ENCODE peak calls at places on chromosomes 5 and 9, in nine cellular contexts. G is right atrium auricular region, L is cardiac fibroblast, P is BE2C, R is kidney, F is GM06990, M is lung, T is WTC11, Y is RWPE1. N is an unnamed sample.

GRCh38 chr9:20384642-20385041 is 237.7 kb downstream of the MLLT3 start:
- DNase-seq in G (no peak), L (no peak), P (no peak), R (no peak), F (no peak), M (no peak), T (no peak), Y (no peak), N (no peak)

GRCh38 chr5:89712135-89712700 is 697.3 kb downstream of the CETN3 start:
- DNase-seq in G (no peak), L (no peak), P (no peak), R (no peak), F (no peak), M (no peak), T (no peak), Y (no peak), N (no peak)

GRCh38 chr9:81411961-81412360 is 277.4 kb downstream of the TLE1 start:
- DNase-seq in G (no peak), L (no peak), P (no peak), R (no peak), F (no peak), M (no peak), T (no peak), Y (no peak), N (no peak)

GRCh38 chr5:39520232-39520572 is 95.4 kb upstream of the DAB2 start:
- DNase-seq in G (no peak), L (peak; percentile 94), P (no peak), R (no peak), F (no peak), M (no peak), T (no peak), Y (no peak), N (no peak)

GRCh38 chr9:134069536-134070399 is 1.9 kb upstream of the BRD3 start:
- DNase-seq in G (no peak), L (no peak), P (no peak), R (peak; percentile 58), F (no peak), M (peak; percentile 27), T (no peak), Y (no peak), N (peak; percentile 54)

GRCh38 chr9:78439866-78440830 is 143.2 kb downstream of the PSAT1 start:
- DNase-seq in G (no peak), L (no peak), P (no peak), R (no peak), F (no peak), M (no peak), T (no peak), Y (no peak), N (no peak)

GRCh38 chr5:81179959-81180358 is 53.2 kb upstream of the CKMT2 start:
- DNase-seq in G (no peak), L (no peak), P (no peak), R (no peak), F (no peak), M (no peak), T (no peak), Y (no peak), N (no peak)

GRCh38 chr5:91486638-91487037 is 103.5 kb upstream of the ARRDC3 start:
- DNase-seq in G (no peak), L (no peak), P (no peak), R (no peak), F (no peak), M (no peak), T (no peak), Y (peak; percentile 46), N (no peak)

GRCh38 chr5:116557669-116558271 is 16.9 kb downstream of the SEMA6A start:
- DNase-seq in G (no peak), L (peak; percentile 30), P (no peak), R (no peak), F (no peak), M (no peak), T (no peak), Y (no peak), N (no peak)

GRCh38 chr9:123867034-123867433 is 62.9 kb downstream of the DENND1A start:
- DNase-seq in G (no peak), L (peak; percentile 8), P (no peak), R (no peak), F (no peak), M (no peak), T (no peak), Y (no peak), N (no peak)

GRCh38 chr5:85533324-85533723 is 1084.4 kb upstream of the COX7C start:
- DNase-seq in G (no peak), L (no peak), P (no peak), R (no peak), F (no peak), M (no peak), T (no peak), Y (no peak), N (no peak)

GRCh38 chr5:44885903-44886302 is 77.2 kb downstream of the MRPS30 start:
- DNase-seq in G (no peak), L (no peak), P (no peak), R (no peak), F (peak; percentile 19), M (no peak), T (no peak), Y (peak; percentile 13), N (no peak)

GRCh38 chr5:75734913-75735789 is 17.9 kb upstream of the POC5 start:
- DNase-seq in G (no peak), L (peak; percentile 16), P (peak; percentile 44), R (no peak), F (no peak), M (no peak), T (peak; percentile 52), Y (peak; percentile 25), N (no peak)

GRCh38 chr5:58363444-58363843 is 96.4 kb downstream of the PLK2 start:
- DNase-seq in G (no peak), L (no peak), P (no peak), R (no peak), F (no peak), M (no peak), T (no peak), Y (no peak), N (no peak)

GRCh38 chr9:133158695-133159094 is 5.0 kb downstream of the GBGT1 start:
- DNase-seq in G (no peak), L (no peak), P (no peak), R (no peak), F (no peak), M (no peak), T (no peak), Y (no peak), N (no peak)

GRCh38 chr9:2116073-2116472 is 100.9 kb downstream of the SMARCA2 start:
- DNase-seq in G (no peak), L (no peak), P (peak; percentile 14), R (no peak), F (no peak), M (no peak), T (peak; percentile 55), Y (no peak), N (no peak)

DNA sequence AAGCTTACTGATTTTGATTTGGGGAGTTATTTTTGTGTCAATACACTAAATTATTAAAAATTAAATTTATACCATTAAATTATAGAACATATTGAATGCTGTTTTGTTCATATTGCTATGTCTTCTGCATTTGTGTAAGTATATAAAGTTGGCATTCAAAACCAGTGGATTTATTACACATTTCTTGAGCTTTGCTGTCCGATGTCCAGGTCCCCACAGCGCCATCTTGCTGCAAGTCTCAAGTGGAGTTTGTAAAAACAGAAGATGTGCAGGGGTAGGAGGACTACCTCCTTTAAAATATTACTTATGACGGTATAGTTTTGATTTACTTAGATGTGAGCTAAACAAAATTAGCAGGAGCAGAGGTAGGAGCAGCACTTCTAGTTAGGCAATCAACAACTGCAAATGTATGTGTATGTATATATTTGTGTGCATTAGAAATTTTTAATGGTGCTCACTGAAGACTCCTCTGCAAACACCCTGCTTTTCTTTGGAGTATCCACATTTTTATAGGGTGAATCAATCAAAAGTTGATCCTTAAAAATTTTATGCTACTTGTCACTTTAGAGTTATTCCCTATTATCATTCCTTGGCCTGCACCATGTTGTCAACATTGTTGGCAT is 37.4 kb downstream of the CPEB4 start:
- DNase-seq in G (no peak), L (peak; percentile 61), P (peak; percentile 64), R (no peak), F (no peak), M (no peak), T (peak; percentile 31), Y (peak; percentile 36), N (no peak)
- TF ChIP-seq CTCF in G (peak; percentile 59), L (peak; percentile 65), P (peak; percentile 90), R (no peak), F (peak; percentile 82), M (no peak), T (no peak), Y (peak; percentile 55), N (peak; percentile 69)

DNA sequence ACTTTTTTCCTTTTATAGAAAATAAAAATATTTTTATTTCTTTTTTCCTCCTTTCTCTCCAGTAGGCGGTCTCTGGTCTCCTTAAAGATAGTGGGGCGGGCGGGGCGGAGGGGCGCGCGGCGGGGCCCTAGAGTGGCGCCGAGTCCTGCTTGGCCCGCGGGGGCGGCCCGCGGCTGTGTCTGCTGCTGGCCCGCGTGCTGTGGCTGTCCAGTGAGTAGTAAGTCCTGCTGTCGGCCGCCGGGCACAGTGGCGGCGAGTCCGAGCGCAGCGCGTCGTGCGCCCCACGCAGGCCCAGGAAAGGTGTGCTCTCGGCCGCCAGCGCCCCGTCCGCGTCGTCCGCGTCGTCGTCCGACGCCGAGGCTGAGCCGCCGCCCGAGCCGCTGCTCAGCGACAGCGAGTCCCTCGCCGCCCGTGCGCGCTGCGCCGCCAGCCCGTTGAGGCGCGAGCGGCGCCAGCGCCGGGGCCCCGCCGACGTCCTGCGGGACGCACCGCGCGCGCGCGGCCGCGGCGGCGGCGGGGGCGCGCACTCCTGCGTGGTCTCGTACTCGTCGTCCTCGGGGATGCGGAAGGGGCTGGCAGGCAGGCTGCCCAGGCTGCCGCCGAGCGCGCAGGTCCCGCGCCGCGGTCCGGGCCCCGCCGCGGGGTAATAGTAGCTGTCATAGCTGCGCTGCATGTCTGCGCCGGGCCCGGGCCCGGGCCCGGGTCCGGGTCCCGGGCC is 52.3 kb downstream of the PSD2 start:
- DNase-seq in G (peak; percentile 63), L (peak; percentile 28), P (peak; percentile 66), R (peak; percentile 90), F (peak; percentile 88), M (no peak), T (peak; percentile 64), Y (no peak), N (peak; percentile 79)
- TF ChIP-seq CTCF in G (no peak), L (no peak), P (no peak), R (no peak), F (no peak), M (no peak), T (no peak), Y (no peak), N (peak; percentile 57)

GRCh38 chr9:128435611-128436010 is 15.0 kb downstream of the CERCAM start:
- DNase-seq in G (no peak), L (no peak), P (no peak), R (no peak), F (no peak), M (no peak), T (no peak), Y (no peak), N (no peak)
- TF ChIP-seq CTCF in G (no peak), L (no peak), P (no peak), R (no peak), F (no peak), M (no peak), T (no peak), Y (no peak), N (no peak)

DNA sequence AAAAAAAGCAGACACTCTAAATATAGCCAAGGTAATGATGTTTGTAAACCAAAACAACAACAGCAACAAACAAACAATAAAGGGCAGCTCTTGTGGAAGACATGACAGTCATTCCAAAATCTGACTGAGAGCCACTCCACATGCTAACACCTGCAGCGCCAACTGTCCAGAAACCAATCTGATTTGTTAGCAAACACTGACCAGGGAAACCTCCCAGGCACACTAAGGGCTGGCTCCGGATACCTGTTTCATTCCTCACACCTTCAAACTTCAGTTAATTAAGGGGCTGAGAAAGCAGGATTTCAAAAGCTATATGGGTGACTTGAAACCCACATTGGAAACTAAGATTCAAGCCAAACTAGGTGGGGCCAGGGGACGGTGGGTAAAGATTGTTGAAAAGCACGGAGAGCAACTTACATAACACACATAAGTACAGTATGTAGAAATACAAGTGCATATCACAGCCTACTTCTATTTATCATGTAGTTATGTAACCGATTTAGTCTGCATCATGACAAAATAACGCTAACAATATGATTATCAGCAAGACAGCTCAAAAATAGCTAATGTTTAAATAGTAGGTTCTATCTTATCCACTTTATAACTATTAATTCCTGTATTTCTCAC is 203.6 kb downstream of the SEMA5A start:
- DNase-seq in G (no peak), L (no peak), P (no peak), R (no peak), F (no peak), M (no peak), T (no peak), Y (no peak), N (no peak)
- TF ChIP-seq CTCF in G (no peak), L (no peak), P (no peak), R (no peak), F (no peak), M (no peak), T (no peak), Y (no peak), N (no peak)